ENCODE peak calls at places on chromosomes 1 and 21, in eight cellular contexts. R is T47D, L is mesendoderm, X is NAMALWA, B is NCI-H460, U is HuH-7.5, Z is activated T-cell treated with anti-CD3 and anti-CD28 coated beads for 1 hour, O is activated gamma-delta T cell treated with Interleukin-2 at 50 U/mL for 16 hours. M is an unnamed sample.

GRCh38 chr1:26378088-26378878 is 5.7 kb upstream of the ZNF683 start:
- DNase-seq in R (no peak), L (peak), X (no peak), B (peak), U (no peak), Z (peak), O (peak), M (peak)

GRCh38 chr1:77900687-77901293 is 12.4 kb downstream of the NEXN start:
- DNase-seq in R (peak), L (peak), X (peak), B (peak), U (no peak), Z (no peak), O (no peak), M (no peak)

GRCh38 chr1:147273409-147274307 is 31.2 kb downstream of the CHD1L start:
- DNase-seq in R (peak), L (peak), X (peak), B (peak), U (peak), Z (peak), O (peak), M (peak)

GRCh38 chr21:42750737-42751530 is 97.5 kb downstream of the PDE9A start:
- DNase-seq in R (no peak), L (no peak), X (no peak), B (no peak), U (peak), Z (no peak), O (no peak), M (no peak)

GRCh38 chr1:12333036-12333785 is 103.4 kb downstream of the VPS13D start:
- DNase-seq in R (no peak), L (no peak), X (no peak), B (no peak), U (no peak), Z (no peak), O (no peak), M (no peak)

GRCh38 chr1:181023265-181024057 is 791 bp upstream of the STX6 start:
- DNase-seq in R (no peak), L (no peak), X (no peak), B (no peak), U (no peak), Z (no peak), O (no peak), M (no peak)

GRCh38 chr1:159937014-159937750 is 8.2 kb downstream of the IGSF9 start:
- DNase-seq in R (no peak), L (no peak), X (no peak), B (no peak), U (no peak), Z (no peak), O (no peak), M (peak)

GRCh38 chr21:32881458-32881857 is 109.9 kb upstream of the PAXBP1 start:
- DNase-seq in R (no peak), L (no peak), X (no peak), B (no peak), U (no peak), Z (no peak), O (no peak), M (no peak)

GRCh38 chr21:35006771-35007170 is 42.3 kb downstream of the RUNX1 start:
- DNase-seq in R (no peak), L (no peak), X (no peak), B (no peak), U (no peak), Z (no peak), O (no peak), M (no peak)

GRCh38 chr1:94757931-94758330 is 62.2 kb upstream of the SLC44A3 start:
- DNase-seq in R (no peak), L (peak), X (no peak), B (no peak), U (no peak), Z (no peak), O (no peak), M (no peak)

GRCh38 chr1:151809625-151810556 is 4.7 kb upstream of the LINGO4 start:
- DNase-seq in R (no peak), L (peak), X (no peak), B (peak), U (no peak), Z (no peak), O (no peak), M (no peak)

GRCh38 chr21:44992608-44993031 is 52.8 kb downstream of the SLX9 start:
- DNase-seq in R (no peak), L (no peak), X (no peak), B (no peak), U (no peak), Z (no peak), O (no peak), M (no peak)

GRCh38 chr1:94940738-94941137 is 13.8 kb upstream of the CNN3 start:
- DNase-seq in R (no peak), L (no peak), X (no peak), B (no peak), U (no peak), Z (no peak), O (no peak), M (no peak)

GRCh38 chr1:35807614-35808375 is at the start of gene AGO4:
- DNase-seq in R (peak), L (peak), X (peak), B (no peak), U (peak), Z (no peak), O (peak), M (peak)

GRCh38 chr21:46149205-46149901 is 6.0 kb downstream of the FTCD start:
- DNase-seq in R (no peak), L (no peak), X (no peak), B (no peak), U (no peak), Z (no peak), O (no peak), M (no peak)

GRCh38 chr1:9203623-9204022 is 31.0 kb upstream of the H6PD start:
- DNase-seq in R (no peak), L (no peak), X (no peak), B (no peak), U (no peak), Z (no peak), O (peak), M (no peak)

GRCh38 chr1:209010831-209011230 is 572.7 kb upstream of the CAMK1G start:
- DNase-seq in R (no peak), L (no peak), X (no peak), B (no peak), U (no peak), Z (no peak), O (no peak), M (no peak)

GRCh38 chr1:174222166-174222949 is 63.0 kb downstream of the RABGAP1L start:
- DNase-seq in R (no peak), L (no peak), X (no peak), B (no peak), U (no peak), Z (no peak), O (no peak), M (no peak)

GRCh38 chr1:11380500-11380899 is 98.5 kb upstream of the DISP3 start:
- DNase-seq in R (no peak), L (no peak), X (no peak), B (no peak), U (no peak), Z (no peak), O (no peak), M (no peak)

GRCh38 chr1:47842228-47842627 is 155.0 kb downstream of the TRABD2B start:
- DNase-seq in R (no peak), L (no peak), X (no peak), B (no peak), U (no peak), Z (no peak), O (no peak), M (no peak)

GRCh38 chr21:25569711-25570110 is 37.6 kb downstream of the MRPL39 start:
- DNase-seq in R (no peak), L (no peak), X (no peak), B (no peak), U (no peak), Z (no peak), O (no peak), M (no peak)

GRCh38 chr1:119686661-119687060 is 25.1 kb upstream of the PHGDH start:
- DNase-seq in R (no peak), L (peak), X (no peak), B (no peak), U (no peak), Z (no peak), O (no peak), M (no peak)

GRCh38 chr1:56416385-56416972 is 162.9 kb downstream of the PLPP3 start:
- DNase-seq in R (peak), L (peak), X (no peak), B (no peak), U (no peak), Z (no peak), O (no peak), M (no peak)

GRCh38 chr1:209434066-209434465 is 149.4 kb upstream of the CAMK1G start:
- DNase-seq in R (no peak), L (peak), X (no peak), B (no peak), U (no peak), Z (no peak), O (no peak), M (no peak)

GRCh38 chr1:210598135-210598652 is 269.5 kb downstream of the HHAT start:
- DNase-seq in R (no peak), L (peak), X (no peak), B (peak), U (no peak), Z (no peak), O (no peak), M (no peak)

GRCh38 chr1:47229884-47230691 is 1.9 kb downstream of the TAL1 start:
- DNase-seq in R (no peak), L (no peak), X (no peak), B (no peak), U (no peak), Z (no peak), O (no peak), M (no peak)

GRCh38 chr1:54671985-54672608 is 30.5 kb downstream of the MROH7 start:
- DNase-seq in R (peak), L (peak), X (peak), B (peak), U (peak), Z (peak), O (peak), M (peak)

GRCh38 chr1:94807742-94808491 is 12.2 kb upstream of the SLC44A3 start:
- DNase-seq in R (no peak), L (no peak), X (no peak), B (no peak), U (no peak), Z (no peak), O (no peak), M (no peak)

GRCh38 chr1:54153548-54154439 is 994 bp upstream of the CDCP2 start:
- DNase-seq in R (peak), L (peak), X (no peak), B (peak), U (peak), Z (no peak), O (no peak), M (no peak)

GRCh38 chr1:209879539-209879938 is 51.8 kb downstream of the UTP25 start:
- DNase-seq in R (no peak), L (no peak), X (no peak), B (no peak), U (no peak), Z (no peak), O (no peak), M (no peak)

GRCh38 chr1:117852846-117853555 is 76.4 kb downstream of the GDAP2 start:
- DNase-seq in R (no peak), L (no peak), X (no peak), B (no peak), U (no peak), Z (no peak), O (no peak), M (no peak)

GRCh38 chr1:111938123-111938522 is 51.3 kb downstream of the KCND3 start:
- DNase-seq in R (no peak), L (no peak), X (no peak), B (no peak), U (no peak), Z (no peak), O (no peak), M (no peak)

GRCh38 chr1:41728403-41729202 is 190.1 kb downstream of the HIVEP3 start:
- DNase-seq in R (no peak), L (no peak), X (peak), B (no peak), U (no peak), Z (no peak), O (peak), M (peak)

GRCh38 chr1:115829023-115829674 is 11.8 kb downstream of the NHLH2 start:
- DNase-seq in R (no peak), L (peak), X (no peak), B (no peak), U (no peak), Z (no peak), O (no peak), M (no peak)

GRCh38 chr1:18387307-18387706 is 93.4 kb upstream of the KLHDC7A start:
- DNase-seq in R (no peak), L (no peak), X (no peak), B (no peak), U (no peak), Z (no peak), O (no peak), M (no peak)

GRCh38 chr1:230917284-230918135 is 49.2 kb upstream of the C1orf198 start:
- DNase-seq in R (peak), L (peak), X (peak), B (peak), U (peak), Z (peak), O (peak), M (peak)

GRCh38 chr1:206905295-206906164 is 8.3 kb downstream of the IL24 start:
- DNase-seq in R (no peak), L (peak), X (peak), B (no peak), U (no peak), Z (no peak), O (no peak), M (peak)

GRCh38 chr1:162548170-162548569 is 13.4 kb upstream of the UAP1 start:
- DNase-seq in R (no peak), L (no peak), X (no peak), B (no peak), U (no peak), Z (no peak), O (peak), M (no peak)

GRCh38 chr1:57353589-57353988 is 70.3 kb downstream of the DAB1 start:
- DNase-seq in R (no peak), L (no peak), X (no peak), B (no peak), U (no peak), Z (no peak), O (no peak), M (no peak)

GRCh38 chr1:14873657-14874056 is 275.2 kb downstream of the KAZN start:
- DNase-seq in R (no peak), L (no peak), X (no peak), B (no peak), U (no peak), Z (no peak), O (no peak), M (no peak)